ENCODE peak calls at places on chromosome 4, in four cellular contexts. A, I, R and E are unnamed samples.

GRCh38 chr4:124290678-124291077 is 421.9 kb downstream of the ANKRD50 start:
- DNase-seq in A (no peak), I (no peak), R (no peak), E (no peak)

GRCh38 chr4:182778222-182778982 is 138.8 kb downstream of the DCTD start:
- DNase-seq in A (no peak), I (no peak), R (no peak), E (no peak)

GRCh38 chr4:154626793-154627484 is 14.5 kb upstream of the FGG start:
- DNase-seq in A (peak), I (peak), R (no peak), E (no peak)

GRCh38 chr4:187006189-187006618 is 282.5 kb upstream of the FAT1 start:
- DNase-seq in A (no peak), I (no peak), R (no peak), E (no peak)

GRCh38 chr4:154366956-154367355 is 124.6 kb downstream of the DCHS2 start:
- DNase-seq in A (no peak), I (no peak), R (no peak), E (no peak)

GRCh38 chr4:28357985-28358384 is 1497.3 kb downstream of the STIM2 start:
- DNase-seq in A (no peak), I (no peak), R (no peak), E (no peak)

GRCh38 chr4:135185256-135185655 is 983.7 kb upstream of the PABPC4L start:
- DNase-seq in A (no peak), I (no peak), R (no peak), E (no peak)

GRCh38 chr4:155676430-155676825 is 9.8 kb downstream of the GUCY1A1 start:
- DNase-seq in A (no peak), I (no peak), R (no peak), E (no peak)

GRCh38 chr4:174156239-174156826 is 127.1 kb downstream of the FBXO8 start:
- DNase-seq in A (peak), I (no peak), R (peak), E (peak)

GRCh38 chr4:83212041-83212851 is 72.4 kb downstream of the COQ2 start:
- DNase-seq in A (no peak), I (no peak), R (peak), E (peak)

GRCh38 chr4:108165601-108166000 is 3.1 kb downstream of the LEF1 start:
- DNase-seq in A (no peak), I (no peak), R (no peak), E (no peak)

GRCh38 chr4:117773067-117773946 is 261.0 kb upstream of the NDST3 start:
- DNase-seq in A (no peak), I (peak), R (no peak), E (no peak)

GRCh38 chr4:41428941-41429669 is 108.9 kb upstream of the LIMCH1 start:
- DNase-seq in A (no peak), I (no peak), R (no peak), E (no peak)

GRCh38 chr4:3651267-3651846 is 114.8 kb upstream of the ADRA2C start:
- DNase-seq in A (no peak), I (no peak), R (no peak), E (no peak)